ENCODE peak calls at places on chromosomes 12 and 14, in six cellular contexts. E, A, F, R, L and Y are unnamed samples.

GRCh38 chr12:132100306-132101065 is 43.6 kb downstream of the DDX51 start:
- DNase-seq in E (no peak), A (no peak), F (no peak), R (no peak), L (no peak), Y (no peak)

GRCh38 chr14:31261859-31262739 is 54.5 kb upstream of the HECTD1 start:
- DNase-seq in E (no peak), A (no peak), F (no peak), R (peak), L (peak), Y (no peak)

GRCh38 chr12:69834566-69834965 is 9.5 kb downstream of the MYRFL start:
- DNase-seq in E (no peak), A (no peak), F (no peak), R (no peak), L (no peak), Y (no peak)

GRCh38 chr12:67710582-67710981 is 62.0 kb downstream of the DYRK2 start:
- DNase-seq in E (no peak), A (no peak), F (no peak), R (no peak), L (peak), Y (no peak)

GRCh38 chr12:80622271-80622670 is 85.2 kb upstream of the MYF6 start:
- DNase-seq in E (no peak), A (no peak), F (no peak), R (no peak), L (peak), Y (no peak)

GRCh38 chr14:69372146-69372545 is 26.0 kb downstream of the ERH start:
- DNase-seq in E (no peak), A (no peak), F (no peak), R (no peak), L (no peak), Y (no peak)

GRCh38 chr12:47377414-47378221 is 297.9 kb upstream of the AMIGO2 start:
- DNase-seq in E (peak), A (peak), F (peak), R (peak), L (peak), Y (peak)

GRCh38 chr14:75292886-75293285 is 14.3 kb downstream of the FOS start:
- DNase-seq in E (no peak), A (no peak), F (no peak), R (peak), L (no peak), Y (no peak)

GRCh38 chr12:102958073-102958829 is 777 bp downstream of the ASCL1 start:
- DNase-seq in E (no peak), A (no peak), F (no peak), R (no peak), L (peak), Y (no peak)

GRCh38 chr14:92507174-92507768 is 6.3 kb upstream of the RIN3 start:
- DNase-seq in E (no peak), A (no peak), F (no peak), R (no peak), L (no peak), Y (no peak)

GRCh38 chr14:99334277-99334676 is 62.3 kb upstream of the BCL11B start:
- DNase-seq in E (no peak), A (no peak), F (no peak), R (no peak), L (no peak), Y (no peak)

GRCh38 chr14:64860039-64860438 is 19.7 kb downstream of the SPTB start:
- DNase-seq in E (no peak), A (no peak), F (no peak), R (no peak), L (no peak), Y (no peak)

GRCh38 chr12:104903648-104904423 is 54.3 kb downstream of the SLC41A2 start:
- DNase-seq in E (peak), A (no peak), F (no peak), R (no peak), L (no peak), Y (no peak)

GRCh38 chr14:22084393-22085281 is 411.0 kb upstream of the OR4E1 start:
- DNase-seq in E (peak), A (no peak), F (no peak), R (peak), L (peak), Y (no peak)

GRCh38 chr12:14913381-14913781 is 25.0 kb downstream of the ERP27 start:
- DNase-seq in E (no peak), A (peak), F (no peak), R (no peak), L (no peak), Y (no peak)

GRCh38 chr14:50001146-50001998 is 108.5 kb downstream of the ARF6 start:
- DNase-seq in E (peak), A (no peak), F (no peak), R (no peak), L (peak), Y (no peak)

GRCh38 chr12:96045566-96045965 is 10.2 kb upstream of the LTA4H start:
- DNase-seq in E (no peak), A (no peak), F (no peak), R (no peak), L (no peak), Y (no peak)

GRCh38 chr12:129440278-129440677 is 463.5 kb downstream of the TMEM132D start:
- DNase-seq in E (no peak), A (no peak), F (no peak), R (no peak), L (no peak), Y (no peak)

GRCh38 chr12:94571556-94571955 is 78.8 kb downstream of the TMCC3 start:
- DNase-seq in E (no peak), A (no peak), F (peak), R (peak), L (peak), Y (peak)

GRCh38 chr12:104604070-104604994 is 147.6 kb downstream of the CHST11 start:
- DNase-seq in E (peak), A (peak), F (peak), R (peak), L (peak), Y (peak)

GRCh38 chr12:46770501-46771183 is 55.2 kb downstream of the SLC38A4 start:
- DNase-seq in E (no peak), A (no peak), F (no peak), R (no peak), L (peak), Y (no peak)

GRCh38 chr14:68712703-68713370 is 80.0 kb downstream of the ZFP36L1 start:
- DNase-seq in E (no peak), A (no peak), F (no peak), R (no peak), L (no peak), Y (no peak)

GRCh38 chr14:20632831-20633771 is 8.4 kb downstream of the OR6S1 start:
- DNase-seq in E (no peak), A (no peak), F (no peak), R (peak), L (peak), Y (no peak)

GRCh38 chr14:21343035-21343794 is 40.6 kb downstream of the SUPT16H start:
- DNase-seq in E (no peak), A (no peak), F (no peak), R (no peak), L (no peak), Y (no peak)

GRCh38 chr12:58302487-58303011 is 361.2 kb downstream of the ATP23 start:
- DNase-seq in E (no peak), A (no peak), F (no peak), R (no peak), L (no peak), Y (no peak)

GRCh38 chr14:30525833-30526232 is 33.1 kb upstream of the G2E3 start:
- DNase-seq in E (peak), A (no peak), F (no peak), R (no peak), L (peak), Y (no peak)

GRCh38 chr14:58950555-58950954 is 237.9 kb upstream of the DAAM1 start:
- DNase-seq in E (no peak), A (no peak), F (no peak), R (no peak), L (no peak), Y (no peak)

GRCh38 chr14:65296402-65296801 is 116.1 kb upstream of the FUT8 start:
- DNase-seq in E (no peak), A (no peak), F (no peak), R (no peak), L (peak), Y (no peak)

GRCh38 chr12:47779301-47779942 is 6.4 kb downstream of the SLC48A1 start:
- DNase-seq in E (peak), A (peak), F (peak), R (peak), L (peak), Y (no peak)

GRCh38 chr12:98591209-98591608 is 2.3 kb upstream of the SLC25A3 start:
- DNase-seq in E (no peak), A (no peak), F (no peak), R (no peak), L (no peak), Y (no peak)

GRCh38 chr14:73751157-73751691 is 37.0 kb upstream of the PNMA1 start:
- DNase-seq in E (no peak), A (no peak), F (no peak), R (no peak), L (no peak), Y (no peak)

GRCh38 chr12:30794591-30795409 is 40.0 kb upstream of the CAPRIN2 start:
- DNase-seq in E (peak), A (no peak), F (peak), R (no peak), L (peak), Y (peak)

GRCh38 chr14:57707219-57707618 is 158.7 kb downstream of the SLC35F4 start:
- DNase-seq in E (no peak), A (no peak), F (no peak), R (no peak), L (no peak), Y (no peak)

GRCh38 chr12:116152268-116152667 is 125.2 kb downstream of the MED13L start:
- DNase-seq in E (peak), A (no peak), F (no peak), R (no peak), L (peak), Y (peak)

GRCh38 chr14:93936245-93936644 is 9.1 kb downstream of the FAM181A start:
- DNase-seq in E (no peak), A (no peak), F (no peak), R (no peak), L (no peak), Y (no peak)

GRCh38 chr12:57418255-57418654 is 12.6 kb downstream of the R3HDM2 start:
- DNase-seq in E (no peak), A (peak), F (no peak), R (no peak), L (no peak), Y (no peak)

GRCh38 chr12:52521581-52522266 is 1.5 kb upstream of the KRT5 start:
- DNase-seq in E (no peak), A (no peak), F (no peak), R (no peak), L (peak), Y (no peak)

GRCh38 chr12:120172053-120172452 is 22.5 kb downstream of the GCN1 start:
- DNase-seq in E (no peak), A (no peak), F (no peak), R (no peak), L (no peak), Y (no peak)

DNA sequence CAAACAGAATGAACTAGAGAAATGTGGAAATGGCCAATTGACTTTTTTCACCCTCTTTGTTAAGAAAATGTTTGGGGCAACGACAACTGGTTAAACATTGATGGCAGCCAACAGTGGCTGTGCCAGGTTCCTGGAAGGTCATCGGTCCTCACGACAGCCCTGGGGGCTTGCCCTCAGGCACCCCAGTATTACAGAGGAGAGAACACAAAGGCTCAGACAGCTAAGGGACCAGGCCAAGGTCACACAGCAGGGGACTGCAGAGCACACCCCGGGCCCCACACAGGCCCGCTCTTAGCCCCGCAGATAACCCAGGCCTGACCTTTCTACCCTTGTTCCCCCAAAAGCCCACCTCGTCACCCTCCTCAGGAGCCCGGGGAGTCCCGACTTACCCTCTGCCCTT is 1.3 kb downstream of the TRPV4 start:
- DNase-seq in E (no peak), A (no peak), F (no peak), R (no peak), L (no peak), Y (no peak)
- H3K4me3 ChIP-seq in E (no peak), A (no peak), F (no peak), R (no peak), L (no peak), Y (no peak)

GRCh38 chr14:53408175-53408879 is 255.2 kb upstream of the DDHD1 start:
- DNase-seq in E (no peak), A (no peak), F (no peak), R (no peak), L (no peak), Y (no peak)

GRCh38 chr14:53411110-53411509 is 258.0 kb upstream of the DDHD1 start:
- DNase-seq in E (peak), A (no peak), F (no peak), R (no peak), L (peak), Y (no peak)

GRCh38 chr14:53409974-53410373 is 256.9 kb upstream of the DDHD1 start:
- DNase-seq in E (no peak), A (no peak), F (no peak), R (no peak), L (peak), Y (no peak)

GRCh38 chr14:53409289-53409688 is 256.2 kb upstream of the DDHD1 start:
- DNase-seq in E (no peak), A (no peak), F (no peak), R (no peak), L (no peak), Y (no peak)

DNA sequence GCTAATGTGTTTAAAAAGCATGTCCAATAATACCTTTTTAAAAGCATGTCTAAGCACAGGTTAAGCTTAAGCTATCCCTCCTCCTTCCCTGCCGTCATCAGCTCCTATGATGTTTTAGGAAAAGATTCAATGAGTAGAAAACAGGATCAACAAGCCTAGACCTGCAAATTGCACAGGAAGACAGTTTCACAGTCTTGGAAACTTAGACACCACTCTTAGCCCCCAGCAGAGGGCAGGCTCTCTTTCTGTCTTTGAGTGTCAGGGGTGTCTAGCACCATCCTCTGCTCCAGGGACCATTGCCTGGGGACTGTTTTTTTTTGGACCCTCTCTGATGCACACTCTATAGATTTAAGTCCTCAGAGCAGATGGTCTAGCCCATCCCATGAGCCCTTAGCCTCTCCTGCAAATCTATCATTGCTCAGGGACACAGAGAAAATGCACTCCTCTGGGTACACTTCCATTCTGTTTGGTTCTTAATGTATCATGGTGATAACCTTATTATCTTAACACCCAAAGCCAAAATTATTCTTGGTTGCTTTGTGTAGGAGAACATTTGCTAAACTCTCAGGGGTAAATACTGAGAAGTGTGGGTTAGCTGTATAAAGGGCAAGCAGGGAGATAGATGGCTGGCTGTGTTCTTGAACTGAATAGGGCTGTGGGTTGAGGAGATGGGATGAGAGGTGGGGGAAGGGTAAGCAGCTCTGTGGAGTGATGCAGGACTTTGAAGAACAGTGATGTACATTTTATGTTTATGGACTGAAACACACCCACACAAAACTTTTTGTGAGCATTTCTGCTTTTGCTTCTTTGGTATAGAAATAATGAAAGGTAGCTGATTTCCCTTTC is 259.9 kb upstream of the DDHD1 start:
- DNase-seq in E (no peak), A (no peak), F (no peak), R (no peak), L (peak), Y (no peak)
- TF ChIP-seq CTCF in E (peak), A (peak), F (no peak), R (no peak), L (peak), Y (peak)

GRCh38 chr14:60722163-60722835 is 1.9 kb downstream of the SIX4 start:
- DNase-seq in E (no peak), A (peak), F (no peak), R (peak), L (peak), Y (no peak)

GRCh38 chr14:60724080-60724618 is at the start of gene SIX4:
- DNase-seq in E (peak), A (peak), F (peak), R (peak), L (peak), Y (peak)

GRCh38 chr14:60722836-60723217 is 1.3 kb downstream of the SIX4 start:
- DNase-seq in E (no peak), A (peak), F (no peak), R (peak), L (peak), Y (no peak)

GRCh38 chr14:60721331-60722162 is 2.6 kb downstream of the SIX4 start:
- DNase-seq in E (no peak), A (peak), F (peak), R (peak), L (peak), Y (no peak)

DNA sequence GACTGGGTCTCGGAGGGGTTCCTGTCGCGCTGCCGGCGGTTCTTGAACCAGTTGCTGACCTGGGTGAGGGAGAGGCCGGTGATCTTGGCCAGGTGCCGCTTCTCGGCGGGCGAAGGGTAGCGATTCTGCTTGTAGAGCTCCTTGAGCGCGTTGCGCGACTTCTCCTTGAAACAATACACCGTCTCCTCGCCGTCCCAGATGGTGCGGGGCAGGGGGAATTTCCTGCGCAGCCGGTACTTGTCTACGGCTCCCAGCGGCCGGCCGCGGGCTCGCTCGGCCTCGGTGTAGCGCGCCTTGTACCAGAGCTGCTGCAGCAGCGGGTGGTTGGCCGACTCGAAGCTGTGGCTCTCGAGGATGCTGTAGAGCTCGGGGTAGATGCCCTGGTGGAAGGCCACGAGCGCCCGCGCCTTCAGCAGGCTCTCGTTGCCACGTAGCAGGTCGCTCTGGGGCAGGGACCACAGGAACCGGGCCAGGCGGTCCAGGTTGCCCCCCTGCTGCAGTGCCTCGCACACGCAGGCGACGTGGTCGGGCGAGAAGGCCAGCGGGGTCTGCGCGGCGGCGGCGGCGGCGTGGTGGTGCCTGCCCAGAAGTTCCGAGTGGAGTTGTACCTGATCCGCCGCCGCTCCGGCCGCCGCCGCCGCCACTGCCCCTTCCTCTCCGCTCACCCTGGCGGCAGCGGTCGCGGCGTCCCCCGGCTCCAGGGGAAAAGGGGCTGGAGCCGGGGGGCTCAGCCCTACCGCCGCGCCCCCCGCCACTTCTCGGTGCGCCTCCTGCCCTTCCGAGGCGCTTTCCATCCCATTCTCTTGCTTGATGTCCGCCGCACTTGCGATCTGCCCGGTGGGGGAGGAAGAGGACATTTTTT is 702 bp downstream of the SIX4 start:
- DNase-seq in E (no peak), A (peak), F (peak), R (peak), L (peak), Y (no peak)
- H3K4me3 ChIP-seq in E (peak), A (peak), F (peak), R (peak), L (peak), Y (peak)

GRCh38 chr12:112564160-112564559 is 145.4 kb downstream of the PTPN11 start:
- DNase-seq in E (no peak), A (no peak), F (no peak), R (no peak), L (no peak), Y (no peak)
- TF ChIP-seq CTCF in E (no peak), A (no peak), F (no peak), R (no peak), L (no peak), Y (no peak)

GRCh38 chr12:85413266-85413665 is 133.2 kb downstream of the ALX1 start:
- DNase-seq in E (no peak), A (no peak), F (no peak), R (no peak), L (no peak), Y (no peak)
- H3K4me3 ChIP-seq in E (no peak), A (no peak), F (no peak), R (no peak), L (no peak), Y (no peak)

GRCh38 chr12:65169311-65170244 is at the start of gene LEMD3:
- DNase-seq in E (peak), A (peak), F (peak), R (peak), L (peak), Y (peak)
- TF ChIP-seq CTCF in E (no peak), A (peak), F (no peak), R (no peak), L (no peak), Y (no peak)